ENCODE peak calls at places on chromosomes 4 and X, in nine cellular contexts. J is A549; D is effector memory CD8-positive, alpha-beta T cell; Z is GM04504; K is IMR-90; E is CD8-positive, alpha-beta memory T cell; P is mesenchymal stem cell; T is amniotic stem cell; A is activated effector memory CD4-positive, alpha-beta T cell treated with anti-CD3 and anti-CD28 coated beads, Interleukin-2, amount 50 U/mL, for 16 hours. B is an unnamed sample.
A peak's percentile ranks its signal among the peaks of the same experiment; 100 is the strongest.

GRCh38 chrX:39158801-39159657 is 357.8 kb downstream of the MID1IP1 start:
- DNase-seq in E (no peak), Z (no peak), K (peak; percentile 11), T (peak; percentile 12), J (no peak), A (no peak), D (no peak), P (peak; percentile 95), B (peak; percentile 65)

GRCh38 chrX:45479835-45480422 is 279.3 kb upstream of the DIPK2B start:
- DNase-seq in P (peak; percentile 82), K (peak; percentile 91), Z (peak; percentile 45), J (peak; percentile 55), T (peak; percentile 52), D (no peak), E (no peak), A (no peak), B (peak; percentile 0)

GRCh38 chr4:26081795-26082498 is 167.9 kb downstream of the SMIM20 start:
- DNase-seq in J (peak; percentile 15), D (no peak), A (no peak), P (peak; percentile 61), T (no peak), K (peak; percentile 52), Z (no peak), E (no peak), B (no peak)

GRCh38 chr4:151717271-151717670 is 43.5 kb downstream of the GATB start:
- DNase-seq in D (no peak), K (no peak), J (no peak), P (no peak), Z (no peak), E (no peak), A (no peak), T (no peak), B (no peak)

GRCh38 chrX:19987856-19988255 is 3.0 kb downstream of the BCLAF3 start:
- DNase-seq in A (no peak), K (no peak), E (no peak), P (no peak), T (no peak), J (no peak), Z (no peak), D (no peak), B (no peak)

GRCh38 chr4:84235545-84235944 is 263.5 kb downstream of the NKX6-1 start:
- DNase-seq in T (no peak), Z (no peak), P (no peak), D (no peak), J (no peak), E (no peak), A (no peak), K (no peak), B (no peak)

GRCh38 chrX:42824541-42824940 is 46.6 kb upstream of the PPP1R2C start:
- DNase-seq in D (no peak), P (no peak), E (no peak), A (no peak), K (no peak), T (no peak), Z (no peak), J (no peak), B (no peak)

GRCh38 chr4:78776031-78776728 is at the start of gene BMP2K:
- DNase-seq in E (peak; percentile 72), P (peak; percentile 78), A (peak; percentile 91), J (peak; percentile 39), K (peak; percentile 66), D (peak; percentile 69), Z (peak; percentile 51), T (peak; percentile 39), B (peak; percentile 91)

GRCh38 chr4:6892190-6892908 is 17.3 kb upstream of the TBC1D14 start:
- DNase-seq in A (peak; percentile 72), P (peak; percentile 93), Z (no peak), J (peak; percentile 58), E (no peak), K (peak; percentile 79), D (no peak), T (no peak), B (peak; percentile 65)

GRCh38 chr4:48109413-48110263 is 24.4 kb downstream of the TXK start:
- DNase-seq in T (no peak), D (peak; percentile 15), A (no peak), E (no peak), J (peak; percentile 33), K (peak; percentile 40), Z (no peak), P (peak; percentile 46), B (peak; percentile 64)

GRCh38 chr4:12036450-12036849 is 607.8 kb upstream of the HS3ST1 start:
- DNase-seq in J (no peak), E (no peak), A (no peak), Z (no peak), K (no peak), P (no peak), D (no peak), T (no peak), B (no peak)

GRCh38 chr4:85823295-85823694 is 348.3 kb downstream of the ARHGAP24 start:
- DNase-seq in E (no peak), A (no peak), P (no peak), D (no peak), K (peak; percentile 62), Z (no peak), T (no peak), J (no peak), B (peak; percentile 87)

GRCh38 chr4:148261861-148262260 is 180.4 kb downstream of the NR3C2 start:
- DNase-seq in P (no peak), A (no peak), E (no peak), D (no peak), Z (peak; percentile 29), T (no peak), J (no peak), K (peak; percentile 1), B (no peak)

GRCh38 chrX:70554081-70554480 is 109.4 kb downstream of the DLG3 start:
- DNase-seq in D (no peak), Z (no peak), K (peak; percentile 28), P (peak; percentile 24), J (peak; percentile 13), E (no peak), A (no peak), T (no peak), B (no peak)

GRCh38 chr4:88185916-88186315 is 27.5 kb upstream of the ABCG2 start:
- DNase-seq in Z (no peak), T (peak; percentile 1), K (peak; percentile 90), E (no peak), D (no peak), J (no peak), P (peak; percentile 86), A (no peak), B (no peak)